ENCODE peak calls at places on chromosomes 3 and 15, in five cellular contexts. One of them, this sample, is unnamed.

GRCh38 chr3:192916455-192917257 is 1.0 kb downstream of the MB21D2 start:
- DNase-seq in cardiac muscle cell: peak; percentile 78
- DNase-seq in adrenal gland: peak; percentile 67
- DNase-seq in hepatocyte: peak; percentile 80
- DNase-seq in Peyer's patch: peak; percentile 73
- DNase-seq in this sample: peak; percentile 34

GRCh38 chr3:40116478-40117162 is 192.9 kb upstream of the EIF1B start:
- DNase-seq in hepatocyte: no peak
- DNase-seq in cardiac muscle cell: no peak
- DNase-seq in Peyer's patch: no peak
- DNase-seq in adrenal gland: no peak
- DNase-seq in this sample: no peak

GRCh38 chr3:119600732-119601131 is 3.0 kb downstream of the PLA1A start:
- DNase-seq in Peyer's patch: peak; percentile 56
- DNase-seq in adrenal gland: peak; percentile 56
- DNase-seq in cardiac muscle cell: peak; percentile 58
- DNase-seq in hepatocyte: no peak
- DNase-seq in this sample: no peak

GRCh38 chr3:43707266-43707665 is 16.5 kb downstream of the ABHD5 start:
- DNase-seq in Peyer's patch: no peak
- DNase-seq in cardiac muscle cell: no peak
- DNase-seq in hepatocyte: no peak
- DNase-seq in adrenal gland: no peak
- DNase-seq in this sample: no peak

GRCh38 chr3:78506581-78507195 is 1261.1 kb downstream of the ROBO1 start:
- DNase-seq in hepatocyte: no peak
- DNase-seq in Peyer's patch: no peak
- DNase-seq in adrenal gland: no peak
- DNase-seq in cardiac muscle cell: no peak
- DNase-seq in this sample: no peak

GRCh38 chr3:197244751-197245150 is 53.7 kb downstream of the DLG1 start:
- DNase-seq in adrenal gland: no peak
- DNase-seq in Peyer's patch: no peak
- DNase-seq in cardiac muscle cell: no peak
- DNase-seq in hepatocyte: no peak
- DNase-seq in this sample: no peak

GRCh38 chr3:194265996-194266657 is 85.0 kb downstream of the CPN2 start:
- DNase-seq in cardiac muscle cell: no peak
- DNase-seq in Peyer's patch: peak; percentile 19
- DNase-seq in adrenal gland: no peak
- DNase-seq in hepatocyte: no peak
- DNase-seq in this sample: no peak

GRCh38 chr15:53522878-53523455 is 236.5 kb downstream of the WDR72 start:
- DNase-seq in Peyer's patch: no peak
- DNase-seq in hepatocyte: no peak
- DNase-seq in cardiac muscle cell: peak; percentile 42
- DNase-seq in adrenal gland: peak; percentile 35
- DNase-seq in this sample: no peak

GRCh38 chr3:113094514-113094913 is 103.7 kb downstream of the GTPBP8 start:
- DNase-seq in hepatocyte: no peak
- DNase-seq in cardiac muscle cell: no peak
- DNase-seq in Peyer's patch: no peak
- DNase-seq in adrenal gland: no peak
- DNase-seq in this sample: no peak

GRCh38 chr3:112640333-112640863 is 545 bp downstream of the CCDC80 start:
- DNase-seq in adrenal gland: peak; percentile 49
- DNase-seq in Peyer's patch: no peak
- DNase-seq in cardiac muscle cell: peak; percentile 38
- DNase-seq in hepatocyte: peak; percentile 54
- DNase-seq in this sample: no peak

GRCh38 chr15:52247032-52247431 is 48.6 kb downstream of the MYO5C start:
- DNase-seq in hepatocyte: peak; percentile 57
- DNase-seq in cardiac muscle cell: no peak
- DNase-seq in Peyer's patch: no peak
- DNase-seq in adrenal gland: no peak
- DNase-seq in this sample: no peak

GRCh38 chr15:97174886-97175540 is 785.5 kb upstream of the ARRDC4 start:
- DNase-seq in cardiac muscle cell: no peak
- DNase-seq in hepatocyte: no peak
- DNase-seq in Peyer's patch: no peak
- DNase-seq in adrenal gland: no peak
- DNase-seq in this sample: no peak

GRCh38 chr15:35674873-35675781 is 129.2 kb upstream of the DPH6 start:
- DNase-seq in hepatocyte: peak; percentile 22
- DNase-seq in Peyer's patch: no peak
- DNase-seq in cardiac muscle cell: peak; percentile 21
- DNase-seq in adrenal gland: no peak
- DNase-seq in this sample: no peak

GRCh38 chr3:143594217-143594616 is 254.1 kb downstream of the SLC9A9 start:
- DNase-seq in adrenal gland: no peak
- DNase-seq in hepatocyte: peak; percentile 40
- DNase-seq in cardiac muscle cell: no peak
- DNase-seq in Peyer's patch: peak; percentile 73
- DNase-seq in this sample: peak; percentile 29

GRCh38 chr15:81160312-81161214 is 26.5 kb downstream of the CFAP161 start:
- DNase-seq in cardiac muscle cell: no peak
- DNase-seq in adrenal gland: peak; percentile 32
- DNase-seq in hepatocyte: peak; percentile 72
- DNase-seq in Peyer's patch: no peak
- DNase-seq in this sample: no peak

GRCh38 chr3:126582286-126582685 is 23.6 kb upstream of the C3orf22 start:
- DNase-seq in Peyer's patch: no peak
- DNase-seq in cardiac muscle cell: no peak
- DNase-seq in adrenal gland: no peak
- DNase-seq in hepatocyte: no peak
- DNase-seq in this sample: no peak

GRCh38 chr3:195208631-195209030 is 62.3 kb downstream of the XXYLT1 start:
- DNase-seq in cardiac muscle cell: no peak
- DNase-seq in hepatocyte: no peak
- DNase-seq in Peyer's patch: peak; percentile 40
- DNase-seq in adrenal gland: no peak
- DNase-seq in this sample: peak; percentile 8

GRCh38 chr3:82618594-82618993 is 857.1 kb upstream of the GBE1 start:
- DNase-seq in adrenal gland: no peak
- DNase-seq in Peyer's patch: no peak
- DNase-seq in hepatocyte: no peak
- DNase-seq in cardiac muscle cell: no peak
- DNase-seq in this sample: no peak

GRCh38 chr3:48268936-48269551 is 28.1 kb downstream of the ZNF589 start:
- DNase-seq in cardiac muscle cell: no peak
- DNase-seq in adrenal gland: no peak
- DNase-seq in Peyer's patch: peak; percentile 48
- DNase-seq in hepatocyte: peak; percentile 41
- DNase-seq in this sample: no peak

GRCh38 chr3:171953300-171954022 is 85.9 kb upstream of the FNDC3B start:
- DNase-seq in cardiac muscle cell: no peak
- DNase-seq in adrenal gland: no peak
- DNase-seq in Peyer's patch: no peak
- DNase-seq in hepatocyte: no peak
- DNase-seq in this sample: no peak

GRCh38 chr3:155232605-155233004 is 60.9 kb downstream of the STRIT1 start:
- DNase-seq in hepatocyte: peak; percentile 38
- DNase-seq in Peyer's patch: no peak
- DNase-seq in cardiac muscle cell: no peak
- DNase-seq in adrenal gland: peak; percentile 90
- DNase-seq in this sample: peak; percentile 69

GRCh38 chr15:95760508-95760907 is 570.0 kb upstream of the NR2F2 start:
- DNase-seq in cardiac muscle cell: peak; percentile 46
- DNase-seq in adrenal gland: peak; percentile 35
- DNase-seq in Peyer's patch: no peak
- DNase-seq in hepatocyte: peak; percentile 7
- DNase-seq in this sample: no peak

GRCh38 chr3:135374571-135374970 is 579.5 kb downstream of the EPHB1 start:
- DNase-seq in Peyer's patch: no peak
- DNase-seq in cardiac muscle cell: no peak
- DNase-seq in adrenal gland: no peak
- DNase-seq in hepatocyte: no peak
- DNase-seq in this sample: no peak

GRCh38 chr3:113532698-113533533 is 561 bp downstream of the SIDT1 start:
- DNase-seq in hepatocyte: peak; percentile 33
- DNase-seq in adrenal gland: peak; percentile 14
- DNase-seq in Peyer's patch: peak; percentile 68
- DNase-seq in cardiac muscle cell: peak; percentile 28
- DNase-seq in this sample: peak; percentile 28

GRCh38 chr3:101676765-101677435 is at the start of gene ZBTB11:
- DNase-seq in hepatocyte: peak; percentile 99
- DNase-seq in adrenal gland: peak; percentile 100
- DNase-seq in Peyer's patch: peak; percentile 100
- DNase-seq in cardiac muscle cell: peak; percentile 100
- DNase-seq in this sample: peak; percentile 100

GRCh38 chr3:76866729-76867461 is 173.0 kb upstream of the ROBO2 start:
- DNase-seq in hepatocyte: no peak
- DNase-seq in cardiac muscle cell: no peak
- DNase-seq in adrenal gland: no peak
- DNase-seq in Peyer's patch: no peak
- DNase-seq in this sample: no peak

GRCh38 chr3:186789554-186790260 is 6.3 kb downstream of the EIF4A2 start:
- DNase-seq in adrenal gland: no peak
- DNase-seq in Peyer's patch: no peak
- DNase-seq in hepatocyte: no peak
- DNase-seq in cardiac muscle cell: peak; percentile 13
- DNase-seq in this sample: no peak

GRCh38 chr15:36401586-36401966 is 177.8 kb upstream of the CDIN1 start:
- DNase-seq in cardiac muscle cell: no peak
- DNase-seq in Peyer's patch: no peak
- DNase-seq in hepatocyte: no peak
- DNase-seq in adrenal gland: no peak
- DNase-seq in this sample: no peak

GRCh38 chr3:157958471-157958870 is 147.7 kb downstream of the SHOX2 start:
- DNase-seq in Peyer's patch: no peak
- DNase-seq in adrenal gland: no peak
- DNase-seq in hepatocyte: no peak
- DNase-seq in cardiac muscle cell: no peak
- DNase-seq in this sample: no peak

GRCh38 chr3:157956850-157957249 is 149.4 kb downstream of the SHOX2 start:
- DNase-seq in adrenal gland: no peak
- DNase-seq in cardiac muscle cell: no peak
- DNase-seq in Peyer's patch: no peak
- DNase-seq in hepatocyte: no peak
- DNase-seq in this sample: no peak

GRCh38 chr3:157961665-157962064 is 144.6 kb downstream of the SHOX2 start:
- DNase-seq in hepatocyte: no peak
- DNase-seq in Peyer's patch: no peak
- DNase-seq in adrenal gland: no peak
- DNase-seq in cardiac muscle cell: no peak
- DNase-seq in this sample: no peak
- H3K27ac ChIP-seq in hepatocyte: no peak overlapping the region
- H3K27ac ChIP-seq in Peyer's patch: no peak overlapping the region
- H3K27ac ChIP-seq in adrenal gland: no peak overlapping the region
- H3K27ac ChIP-seq in cardiac muscle cell: no peak overlapping the region
- H3K27ac ChIP-seq in this sample: no peak overlapping the region

DNA sequence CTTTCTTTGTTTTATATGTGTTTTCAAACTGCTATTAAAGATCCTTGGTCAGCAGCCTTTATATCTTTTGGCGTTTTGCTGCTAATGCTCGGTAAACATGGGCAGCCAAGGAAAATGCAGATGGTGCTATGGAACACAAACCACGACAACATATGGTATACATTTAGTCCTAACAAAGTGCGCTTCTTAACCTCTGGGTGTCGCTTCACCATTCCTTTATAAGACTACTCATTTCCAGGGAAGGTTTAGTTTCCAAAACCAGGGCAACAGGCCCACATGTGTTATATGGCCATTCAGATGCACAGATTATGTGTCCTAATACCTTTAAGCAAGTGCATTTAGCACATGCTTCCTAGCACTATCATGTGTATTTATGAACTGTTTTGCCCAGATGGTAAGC is 14.7 kb downstream of the SHOX2 start:
- DNase-seq in Peyer's patch: no peak
- DNase-seq in adrenal gland: no peak
- DNase-seq in cardiac muscle cell: no peak
- DNase-seq in hepatocyte: no peak
- DNase-seq in this sample: no peak
- TF ChIP-seq CTCF in Peyer's patch: peak; percentile 24
- TF ChIP-seq CTCF in adrenal gland: peak; percentile 14
- TF ChIP-seq CTCF in cardiac muscle cell: peak; percentile 45
- TF ChIP-seq CTCF in hepatocyte: peak; percentile 32
- TF ChIP-seq CTCF in this sample: no peak

GRCh38 chr3:52488746-52489145 is 6.4 kb upstream of the STAB1 start:
- DNase-seq in hepatocyte: no peak
- DNase-seq in cardiac muscle cell: no peak
- DNase-seq in Peyer's patch: no peak
- DNase-seq in adrenal gland: no peak
- DNase-seq in this sample: no peak

GRCh38 chr3:52487050-52487787 is 7.9 kb upstream of the STAB1 start:
- DNase-seq in hepatocyte: no peak
- DNase-seq in cardiac muscle cell: no peak
- DNase-seq in Peyer's patch: no peak
- DNase-seq in adrenal gland: no peak
- DNase-seq in this sample: peak; percentile 17

GRCh38 chr3:52490035-52490937 is 4.9 kb upstream of the STAB1 start:
- DNase-seq in cardiac muscle cell: no peak
- DNase-seq in Peyer's patch: no peak
- DNase-seq in hepatocyte: no peak
- DNase-seq in adrenal gland: no peak
- DNase-seq in this sample: no peak

GRCh38 chr3:52489453-52489852 is 5.7 kb upstream of the STAB1 start:
- DNase-seq in cardiac muscle cell: no peak
- DNase-seq in Peyer's patch: no peak
- DNase-seq in adrenal gland: no peak
- DNase-seq in hepatocyte: no peak
- DNase-seq in this sample: no peak

DNA sequence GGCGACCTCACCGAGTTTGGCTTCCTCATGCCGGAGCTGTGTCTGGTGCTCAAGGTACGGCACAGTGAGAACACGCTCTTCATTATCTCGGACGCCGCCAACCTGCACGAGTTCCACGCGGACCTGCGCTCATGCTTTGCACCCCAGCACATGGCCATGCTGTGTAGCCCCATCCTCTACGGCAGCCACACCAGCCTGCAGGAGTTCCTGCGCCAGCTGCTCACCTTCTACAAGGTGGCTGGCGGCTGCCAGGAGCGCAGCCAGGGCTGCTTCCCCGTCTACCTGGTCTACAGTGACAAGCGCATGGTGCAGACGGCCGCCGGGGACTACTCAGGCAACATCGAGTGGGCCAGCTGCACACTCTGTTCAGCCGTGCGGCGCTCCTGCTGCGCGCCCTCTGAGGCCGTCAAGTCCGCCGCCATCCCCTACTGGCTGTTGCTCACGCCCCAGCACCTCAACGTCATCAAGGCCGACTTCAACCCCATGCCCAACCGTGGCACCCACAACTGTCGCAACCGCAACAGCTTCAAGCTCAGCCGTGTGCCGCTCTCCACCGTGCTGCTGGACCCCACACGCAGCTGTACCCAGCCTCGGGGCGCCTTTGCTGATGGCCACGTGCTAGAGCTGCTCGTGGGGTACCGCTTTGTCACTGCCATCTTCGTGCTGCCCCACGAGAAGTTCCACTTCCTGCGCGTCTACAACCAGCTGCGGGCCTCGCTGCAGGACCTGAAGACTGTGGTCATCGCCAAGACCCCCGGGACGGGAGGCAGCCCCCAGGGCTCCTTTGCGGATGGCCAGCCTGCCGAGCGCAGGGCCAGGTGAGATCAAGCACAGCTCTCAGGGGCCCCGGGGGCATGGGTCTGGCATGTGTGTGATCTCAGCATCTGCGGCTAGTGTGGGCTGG is 7.1 kb upstream of the STAB1 start:
- DNase-seq in cardiac muscle cell: no peak
- DNase-seq in Peyer's patch: no peak
- DNase-seq in hepatocyte: no peak
- DNase-seq in adrenal gland: no peak
- DNase-seq in this sample: peak; percentile 72
- H3K27ac ChIP-seq in cardiac muscle cell: no peak overlapping the region
- H3K27ac ChIP-seq in Peyer's patch: no peak overlapping the region
- H3K27ac ChIP-seq in hepatocyte: no peak overlapping the region
- H3K27ac ChIP-seq in adrenal gland: no peak overlapping the region
- H3K27ac ChIP-seq in this sample: no peak overlapping the region

GRCh38 chr15:71252036-71252898 is 137.0 kb downstream of the THSD4 start:
- DNase-seq in Peyer's patch: peak; percentile 66
- DNase-seq in hepatocyte: peak; percentile 78
- DNase-seq in cardiac muscle cell: no peak
- DNase-seq in adrenal gland: peak; percentile 57
- DNase-seq in this sample: no peak
- TF ChIP-seq CTCF in Peyer's patch: peak; percentile 62
- TF ChIP-seq CTCF in hepatocyte: no peak
- TF ChIP-seq CTCF in cardiac muscle cell: no peak
- TF ChIP-seq CTCF in adrenal gland: peak; percentile 23
- TF ChIP-seq CTCF in this sample: no peak